ENCODE peak calls at places on chromosome 22, in eight cellular contexts. E is BJ, N is brain microvascular endothelial cell, Q is epithelial cell of esophagus, L is coronary artery, V is tibial nerve, P is hepatocyte, M is iPS DF 6.9. O is an unnamed sample.

GRCh38 chr22:25892678-25893077 is 150.7 kb downstream of the MYO18B start:
- DNase-seq in L (no peak), P (no peak), Q (no peak), E (no peak), M (no peak), N (no peak), V (no peak), O (no peak)

GRCh38 chr22:26635117-26635516 is 13.4 kb downstream of the CRYBA4 start:
- DNase-seq in E (no peak), Q (no peak), L (no peak), V (no peak), M (no peak), N (no peak), P (no peak), O (no peak)

GRCh38 chr22:38444783-38445182 is 10.2 kb downstream of the KCNJ4 start:
- DNase-seq in P (no peak), L (no peak), Q (no peak), M (no peak), V (no peak), E (no peak), N (no peak), O (no peak)

GRCh38 chr22:48677168-48677520 is 1150.5 kb downstream of the BRD1 start:
- DNase-seq in Q (no peak), L (no peak), M (no peak), P (no peak), V (no peak), E (no peak), N (no peak), O (no peak)

GRCh38 chr22:35421121-35421520 is 21.2 kb downstream of the MCM5 start:
- DNase-seq in P (no peak), V (no peak), M (no peak), E (no peak), L (no peak), Q (no peak), N (no peak), O (no peak)

GRCh38 chr22:39205344-39206021 is 39.3 kb downstream of the PDGFB start:
- DNase-seq in E (peak), Q (peak), N (peak), M (no peak), V (no peak), P (peak), L (peak), O (no peak)

GRCh38 chr22:17862646-17863181 is 88.4 kb upstream of the BID start:
- DNase-seq in N (no peak), L (no peak), V (no peak), P (no peak), Q (no peak), E (no peak), M (no peak), O (no peak)

GRCh38 chr22:36587289-36588154 is 58.6 kb upstream of the EIF3D start:
- DNase-seq in P (no peak), Q (peak), N (peak), M (no peak), L (no peak), E (peak), V (no peak), O (peak)

GRCh38 chr22:31681625-31682345 is 19.8 kb upstream of the PISD start:
- DNase-seq in P (no peak), M (no peak), Q (no peak), E (peak), L (no peak), N (peak), V (no peak), O (no peak)

GRCh38 chr22:40791241-40791640 is 27.9 kb downstream of the SLC25A17 start:
- DNase-seq in P (no peak), Q (no peak), V (no peak), M (no peak), L (no peak), E (no peak), N (peak), O (no peak)

GRCh38 chr22:37740455-37741311 is 43.8 kb downstream of the TRIOBP start:
- DNase-seq in E (no peak), P (no peak), V (no peak), M (no peak), Q (no peak), L (no peak), N (no peak), O (no peak)

GRCh38 chr22:17924076-17924475 is 100.3 kb downstream of the MICAL3 start:
- DNase-seq in L (no peak), N (no peak), P (no peak), M (no peak), V (no peak), Q (no peak), E (no peak), O (no peak)

GRCh38 chr22:39144101-39144815 is 8.2 kb downstream of the CBX7 start:
- DNase-seq in P (peak), E (no peak), Q (no peak), L (no peak), V (no peak), M (no peak), N (peak), O (no peak)

GRCh38 chr22:17205432-17205831 is 13.8 kb downstream of the ADA2 start:
- DNase-seq in E (no peak), P (no peak), L (no peak), V (no peak), Q (no peak), N (no peak), M (no peak), O (no peak)

GRCh38 chr22:39405346-39406085 is 5.9 kb downstream of the TAB1 start:
- DNase-seq in V (no peak), E (no peak), N (peak), L (no peak), Q (no peak), P (no peak), M (no peak), O (peak)

GRCh38 chr22:19488884-19489843 is 9.4 kb downstream of the CDC45 start:
- DNase-seq in L (no peak), V (no peak), Q (peak), M (no peak), N (peak), P (no peak), E (no peak), O (no peak)

GRCh38 chr22:38317995-38318715 is 922 bp upstream of the CSNK1E start:
- DNase-seq in N (peak), Q (peak), M (no peak), V (peak), E (peak), L (peak), P (peak), O (peak)

GRCh38 chr22:37267128-37267587 is 15.2 kb upstream of the CYTH4 start:
- DNase-seq in M (no peak), V (no peak), Q (no peak), E (no peak), P (peak), L (no peak), N (no peak), O (no peak)

GRCh38 chr22:21657361-21658118 is 8.3 kb upstream of the PPIL2 start:
- DNase-seq in N (no peak), M (no peak), L (no peak), E (no peak), P (peak), Q (peak), V (no peak), O (no peak)

DNA sequence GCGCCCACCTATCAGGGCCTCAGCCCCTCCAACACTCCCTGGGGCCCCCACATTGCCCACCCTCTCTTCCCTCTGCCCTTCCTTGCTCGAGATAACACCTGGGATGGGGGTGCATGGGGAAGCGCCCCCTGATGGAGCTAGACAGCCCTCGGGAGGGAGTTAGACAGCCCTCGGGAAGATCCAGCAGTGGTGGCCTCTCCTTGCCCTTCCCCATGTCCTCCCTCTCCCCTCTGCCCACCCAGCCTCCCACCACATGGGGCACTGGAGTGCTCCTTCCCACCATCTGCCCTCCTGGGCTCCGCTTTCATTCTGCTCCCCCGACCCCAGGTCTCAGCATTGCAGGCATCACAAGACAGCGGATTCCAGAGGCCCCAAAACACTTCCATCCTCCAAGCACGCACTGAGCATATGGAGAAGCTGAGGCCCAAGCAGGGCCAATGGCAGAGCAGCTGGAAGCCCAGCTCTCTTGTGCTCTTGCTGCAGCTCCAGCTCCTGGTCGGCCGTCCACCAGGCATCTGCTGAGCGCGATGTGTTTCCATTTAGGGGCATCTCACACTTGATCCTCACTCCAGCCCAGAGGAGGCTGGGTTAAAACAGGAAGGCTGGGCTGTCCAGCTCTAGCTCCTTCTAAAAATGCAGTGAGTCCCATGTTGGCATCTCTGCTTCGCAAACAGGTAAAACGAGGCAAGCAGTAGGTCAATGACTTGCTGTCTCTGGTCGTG is 65.6 kb downstream of the IGLL1 start:
- DNase-seq in V (no peak), L (no peak), M (no peak), P (no peak), Q (no peak), N (no peak), E (no peak), O (no peak)
- H3K4me3 ChIP-seq in V (no peak), L (no peak), M (no peak), P (no peak), Q (no peak), N (no peak), E (no peak), O (no peak)

GRCh38 chr22:41998361-41999261 is at the start of gene WBP2NL:
- DNase-seq in E (peak), N (peak), V (peak), M (no peak), P (no peak), L (no peak), Q (peak), O (peak)
- H3K4me3 ChIP-seq in E (peak), N (peak), V (peak), M (no peak), P (no peak), L (peak), Q (peak), O (peak)

DNA sequence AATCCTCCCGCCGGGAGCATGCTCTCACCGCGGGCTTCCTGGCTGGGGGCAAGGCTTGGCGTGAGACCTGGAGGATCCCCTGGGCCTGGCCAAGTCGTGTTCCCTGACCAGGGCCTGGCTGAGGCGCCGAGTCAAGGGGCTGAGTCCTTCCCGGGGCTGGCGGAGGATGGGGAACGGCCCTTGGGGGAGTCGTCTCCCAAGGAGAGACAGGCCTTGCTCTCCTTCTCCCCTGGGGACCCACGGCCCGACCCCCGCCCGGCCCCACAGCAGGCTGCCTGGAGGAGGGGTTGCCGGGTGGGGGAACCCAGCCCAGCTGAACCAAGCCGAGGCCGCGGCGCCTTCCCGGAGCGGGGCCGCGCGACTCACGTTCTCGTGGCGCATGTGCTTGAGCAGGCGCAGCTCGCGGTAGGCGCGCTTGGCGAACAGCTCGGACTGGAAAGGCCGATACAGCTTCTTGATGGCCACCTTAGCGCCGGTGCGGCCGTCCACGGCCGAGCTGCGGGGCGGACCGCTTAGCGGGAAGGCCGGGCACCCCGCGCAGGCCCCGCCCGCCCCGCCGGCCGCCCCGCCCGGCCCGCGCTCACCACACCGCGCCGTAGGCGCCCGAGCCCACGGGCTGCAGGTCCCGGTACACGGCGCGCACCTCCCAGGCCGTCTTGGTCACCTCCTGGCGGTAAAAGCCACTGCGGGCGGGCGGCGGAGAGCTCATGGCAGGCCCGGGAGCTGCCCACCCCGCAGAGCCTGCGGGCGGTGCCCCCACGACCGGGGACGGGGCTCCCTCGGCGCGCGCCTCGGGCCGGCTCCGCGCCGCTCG is 475 bp downstream of the MAPK12 start:
- DNase-seq in N (peak), Q (peak), V (no peak), P (peak), M (no peak), L (no peak), E (no peak), O (no peak)
- H3K4me3 ChIP-seq in N (peak), Q (peak), V (peak), P (peak), M (peak), L (peak), E (peak), O (peak)

GRCh38 chr22:47091241-47091691 is 328.8 kb downstream of the TBC1D22A start:
- DNase-seq in V (no peak), N (no peak), Q (peak), L (no peak), E (no peak), P (peak), M (no peak), O (no peak)
- H3K4me3 ChIP-seq in V (peak), N (peak), Q (peak), L (peak), E (peak), P (peak), M (no peak), O (peak)

GRCh38 chr22:23144432-23144831 is 845 bp upstream of the RAB36 start:
- DNase-seq in Q (no peak), V (no peak), M (no peak), E (no peak), L (no peak), P (no peak), N (no peak), O (no peak)
- H3K4me3 ChIP-seq in Q (no peak), V (peak), M (no peak), E (no peak), L (peak), P (no peak), N (no peak), O (no peak)

GRCh38 chr22:44668190-44668885 is 33.7 kb upstream of the PRR5 start:
- DNase-seq in Q (no peak), P (peak), V (no peak), L (no peak), M (no peak), E (no peak), N (no peak), O (no peak)
- H3K4me3 ChIP-seq in Q (no peak), P (peak), V (peak), L (peak), M (peak), E (peak), N (peak), O (peak)